ENCODE peak calls at places on chromosomes 7 and 10, in six cellular contexts. S is Peyer's patch; Y is CD8-positive, alpha-beta T cell; Q is mesendoderm; L is Panc1; X is colonic mucosa. O is an unnamed sample. For H3K4me1, the result is how much of the 10 kb centered on the place peaks cover.

GRCh38 chr10:112189465-112189864 is 5.9 kb upstream of the GPAM start:
- DNase-seq in Q (no peak), X (no peak), L (no peak), S (no peak), Y (no peak), O (no peak)

GRCh38 chr10:93422121-93422520 is 60.0 kb downstream of the MYOF start:
- DNase-seq in S (no peak), X (no peak), Q (no peak), L (no peak), Y (no peak), O (no peak)

GRCh38 chr7:155804897-155805825 is 7.1 kb downstream of the SHH start:
- DNase-seq in X (peak), S (peak), Y (peak), Q (peak), L (no peak), O (no peak)

GRCh38 chr10:117792214-117792613 is 249.7 kb downstream of the EMX2 start:
- DNase-seq in Y (no peak), Q (no peak), L (no peak), S (no peak), X (no peak), O (no peak)

GRCh38 chr7:107960306-107960705 is 42.7 kb downstream of the LAMB1 start:
- DNase-seq in L (no peak), Q (no peak), Y (no peak), S (no peak), X (no peak), O (no peak)

GRCh38 chr7:150553163-150553562 is 14.0 kb upstream of the GIMAP4 start:
- DNase-seq in S (no peak), Q (no peak), Y (no peak), X (no peak), L (no peak), O (no peak)

GRCh38 chr10:84076540-84077195 is 62.6 kb upstream of the GHITM start:
- DNase-seq in Y (no peak), Q (peak), S (no peak), L (no peak), X (no peak), O (no peak)

GRCh38 chr7:71750290-71750689 is 618.3 kb downstream of the GALNT17 start:
- DNase-seq in S (no peak), X (no peak), Y (no peak), Q (no peak), L (no peak), O (no peak)

GRCh38 chr7:76368190-76368589 is 9.4 kb upstream of the YWHAG start:
- DNase-seq in L (no peak), S (no peak), Y (no peak), Q (no peak), X (no peak), O (no peak)

GRCh38 chr7:69597278-69598076 is 798 bp upstream of the AUTS2 start:
- DNase-seq in Q (peak), S (peak), Y (peak), X (peak), L (no peak), O (no peak)

GRCh38 chr10:88728107-88728763 is 22.2 kb downstream of the LIPK start:
- DNase-seq in Y (no peak), X (peak), S (no peak), Q (peak), L (no peak), O (no peak)

GRCh38 chr10:105138287-105138854 is 497.3 kb downstream of the SORCS3 start:
- DNase-seq in S (no peak), Y (no peak), Q (no peak), L (no peak), X (no peak), O (no peak)

GRCh38 chr10:77713506-77714280 is 76.1 kb upstream of the KCNMA1 start:
- DNase-seq in L (no peak), Y (no peak), S (no peak), Q (no peak), X (no peak), O (no peak)

GRCh38 chr7:71442492-71443196 is 310.7 kb downstream of the GALNT17 start:
- DNase-seq in L (no peak), S (no peak), X (no peak), Q (no peak), Y (no peak), O (no peak)

GRCh38 chr7:33040803-33041516 is 21.6 kb downstream of the NT5C3A start:
- DNase-seq in S (peak), X (peak), L (no peak), Y (peak), Q (no peak), O (peak)

GRCh38 chr10:122113161-122113944 is 124.4 kb downstream of the TACC2 start:
- DNase-seq in L (no peak), Y (no peak), X (peak), S (no peak), Q (peak), O (peak)

GRCh38 chr7:108660465-108660864 is 90.8 kb downstream of the DNAJB9 start:
- DNase-seq in Y (no peak), Q (peak), S (no peak), X (no peak), L (no peak), O (no peak)

GRCh38 chr7:7159063-7159645 is 23.2 kb upstream of the C1GALT1 start:
- DNase-seq in Q (no peak), X (no peak), Y (no peak), S (no peak), L (no peak), O (peak)
- H3K4me1 ChIP-seq in Q (under half), X (under half), Y (half or more), S (under half), L (under half), O (under half)

GRCh38 chr7:130897515-130898419 is 163.8 kb upstream of the KLF14 start:
- DNase-seq in X (no peak), Q (no peak), L (no peak), Y (no peak), S (peak), O (no peak)
- H3K27ac ChIP-seq in X (peak), Q (no peak), L (peak), Y (no peak), S (peak), O (peak)

GRCh38 chr10:12348341-12348869 is 942 bp upstream of the CAMK1D start:
- DNase-seq in Y (no peak), Q (no peak), L (no peak), X (peak), S (no peak), O (peak)
- H3K4me1 ChIP-seq in Y (under half), Q (under half), L (under half), X (under half), S (under half), O (under half)

DNA sequence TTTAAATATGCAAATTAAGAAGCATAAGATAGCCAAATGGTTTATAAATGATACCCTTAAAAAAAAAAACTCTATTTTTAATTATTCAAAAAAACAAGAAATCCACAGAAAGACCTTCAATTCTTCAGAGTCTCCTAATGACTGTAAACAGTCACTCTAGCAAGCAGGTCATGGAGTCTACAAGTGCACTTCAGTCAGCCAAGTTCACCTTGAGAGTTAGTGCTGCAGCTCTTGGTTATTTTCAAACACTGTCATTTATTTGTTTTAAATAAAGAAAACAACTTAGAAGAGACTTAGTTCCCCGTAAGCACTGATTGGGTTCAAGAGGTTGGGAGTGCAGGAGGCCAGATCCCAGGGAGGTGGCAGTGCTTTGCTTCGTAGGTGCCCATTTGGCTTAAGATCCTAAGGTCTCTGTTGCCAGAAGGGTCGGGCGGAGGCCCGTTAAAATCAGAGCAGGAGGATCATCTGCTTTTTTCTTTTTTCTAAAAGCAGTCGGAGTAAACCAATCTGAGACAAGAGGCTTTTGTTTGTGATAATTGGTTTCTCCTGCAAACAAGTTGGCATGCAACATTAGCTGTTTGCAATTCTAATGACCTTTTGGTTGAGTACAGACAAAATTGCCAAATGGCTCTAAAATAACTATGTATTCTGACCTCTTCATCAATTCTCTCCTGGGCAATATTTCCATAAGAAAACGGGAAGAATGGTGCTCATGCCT is 86.4 kb upstream of the ELMO1 start:
- DNase-seq in S (no peak), X (no peak), Y (no peak), L (no peak), Q (no peak), O (no peak)
- H3K27ac ChIP-seq in S (no peak), X (no peak), Y (no peak), L (no peak), Q (no peak), O (no peak)

DNA sequence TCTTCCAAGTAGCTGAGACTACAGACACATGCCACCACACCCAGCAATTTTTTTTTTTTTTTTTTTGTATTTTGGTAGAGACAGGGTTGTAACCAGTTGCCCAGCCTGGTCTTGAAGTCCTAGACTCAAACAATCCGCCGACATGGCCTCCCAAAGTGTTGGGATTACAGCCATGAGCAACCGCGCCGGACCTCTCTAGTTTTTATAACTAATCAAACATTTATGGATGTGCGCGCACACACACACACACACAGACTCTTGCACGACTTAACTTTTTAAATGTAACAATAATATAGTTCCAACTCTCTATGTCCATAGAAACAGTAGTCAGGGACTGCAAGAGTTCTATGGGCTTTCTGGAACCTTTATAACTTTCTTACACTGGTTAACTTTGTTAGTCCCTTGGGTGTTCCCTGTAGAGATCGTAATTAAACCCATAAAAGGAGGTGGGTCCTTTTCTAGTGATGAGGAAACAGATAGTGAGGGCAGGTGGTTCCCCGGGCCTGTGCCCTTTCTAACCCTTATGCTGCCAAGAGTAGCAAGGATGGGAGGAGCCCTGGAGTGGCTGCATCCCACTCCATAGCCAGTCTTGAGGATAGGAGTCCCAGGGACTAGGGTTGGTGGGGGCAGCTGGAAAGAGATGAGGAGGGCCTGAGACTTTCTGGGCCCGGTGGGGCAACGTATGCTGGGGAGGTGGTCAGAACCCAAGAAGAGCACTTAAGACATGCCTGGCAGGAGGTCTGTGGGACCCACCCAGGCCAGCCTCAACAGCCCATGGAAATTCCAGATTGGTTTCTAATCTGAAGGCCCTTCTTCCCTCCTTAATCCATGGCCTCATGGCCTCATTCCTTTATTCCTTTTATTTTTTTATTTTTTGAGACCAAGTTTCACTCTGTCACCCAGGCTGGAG is 8.6 kb downstream of the MARVELD1 start:
- DNase-seq in Y (no peak), L (no peak), X (peak), S (no peak), Q (no peak), O (peak)
- H3K4me1 ChIP-seq in Y (under half), L (under half), X (under half), S (under half), Q (under half), O (under half)

GRCh38 chr7:24576171-24577052 is 3.2 kb downstream of the PALS2 start:
- DNase-seq in S (no peak), Y (no peak), Q (peak), L (peak), X (peak), O (peak)

GRCh38 chr7:24582171-24582570 is 8.9 kb downstream of the PALS2 start:
- DNase-seq in X (no peak), S (no peak), Y (no peak), Q (no peak), L (no peak), O (no peak)

DNA sequence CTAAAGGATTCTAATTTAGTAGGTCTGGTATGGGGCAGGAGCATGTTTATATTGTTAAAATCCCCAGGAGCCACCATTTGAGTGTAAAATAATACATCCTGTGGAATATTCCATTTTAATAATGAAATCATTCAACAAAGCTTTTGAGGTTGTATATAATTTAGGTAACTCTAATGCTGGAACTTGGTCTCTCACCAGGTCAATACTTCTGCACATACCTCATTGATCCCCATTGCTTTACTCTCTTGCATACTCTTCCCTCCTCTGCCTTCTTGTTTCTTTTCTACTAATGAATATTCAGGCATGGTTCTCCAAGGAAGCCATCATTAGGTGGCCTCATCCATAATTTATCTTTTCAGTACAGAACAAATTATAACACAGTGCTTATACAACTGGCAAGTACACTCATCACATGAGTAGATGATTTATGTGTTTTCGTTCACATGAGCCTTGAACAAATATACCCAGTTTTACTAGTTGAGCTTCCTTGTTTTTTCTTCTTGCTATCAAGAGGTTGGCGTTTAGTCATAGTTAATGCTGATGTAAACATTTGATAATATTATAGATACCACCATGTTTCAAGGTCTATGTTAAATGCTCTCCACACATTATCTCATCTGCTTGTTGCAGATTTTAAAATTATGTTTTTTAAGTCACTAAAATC is 7.2 kb downstream of the PALS2 start:
- DNase-seq in Q (no peak), X (no peak), L (no peak), S (no peak), Y (no peak), O (peak)
- H3K27ac ChIP-seq in Q (no peak), X (no peak), L (no peak), S (peak), Y (no peak), O (no peak)

DNA sequence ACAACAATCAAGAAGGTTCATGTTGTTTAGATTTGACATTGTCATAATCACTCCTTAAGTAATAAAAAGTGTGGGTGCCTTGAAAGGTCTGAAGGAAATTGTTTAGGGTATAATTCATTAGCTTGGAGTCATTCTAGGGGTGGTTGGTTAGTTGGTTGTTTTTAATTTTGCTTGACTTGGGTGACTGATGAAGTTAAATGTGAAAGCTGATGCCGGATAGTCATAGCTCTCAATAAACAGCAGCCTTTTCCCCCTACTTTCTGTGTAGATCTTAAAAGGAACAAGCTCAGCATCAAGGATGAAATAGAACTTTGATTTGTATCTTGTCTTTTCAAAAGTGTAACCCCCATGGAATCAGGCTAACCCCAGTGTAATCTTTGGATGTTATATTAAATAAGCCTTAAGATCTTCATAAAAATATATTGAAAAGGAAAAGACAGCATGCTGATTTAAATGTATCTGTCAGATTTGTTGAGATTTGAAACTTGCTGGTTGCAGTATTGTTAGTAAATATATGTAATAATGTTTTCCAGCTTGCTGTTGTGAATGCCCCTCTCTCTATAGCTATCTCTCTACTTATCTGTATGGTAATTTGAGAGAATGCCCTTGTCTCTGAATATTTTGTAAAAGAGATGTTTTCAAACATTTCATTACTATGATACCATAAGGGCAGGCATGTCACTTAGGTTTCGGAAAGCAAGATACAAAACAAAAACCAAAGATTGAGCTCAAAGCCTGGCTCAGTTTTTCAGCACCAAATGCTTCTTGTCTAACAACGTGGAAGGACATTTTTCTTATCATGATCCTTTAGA is 148.5 kb downstream of the ARID5B start:
- DNase-seq in X (no peak), L (no peak), Q (no peak), S (no peak), Y (no peak), O (no peak)
- H3K4me1 ChIP-seq in X (under half), L (half or more), Q (under half), S (under half), Y (under half), O (under half)

GRCh38 chr10:17538941-17539340 is 78.2 kb downstream of the HACD1 start:
- DNase-seq in X (no peak), Y (no peak), Q (no peak), L (no peak), S (no peak), O (no peak)

GRCh38 chr10:17548162-17548561 is 69.0 kb downstream of the HACD1 start:
- DNase-seq in L (no peak), Q (no peak), S (no peak), Y (no peak), X (no peak), O (no peak)

GRCh38 chr10:17548786-17549185 is 68.4 kb downstream of the HACD1 start:
- DNase-seq in X (no peak), L (no peak), Y (no peak), S (no peak), Q (no peak), O (no peak)

GRCh38 chr10:17547026-17547425 is 70.1 kb downstream of the HACD1 start:
- DNase-seq in Y (no peak), Q (no peak), X (no peak), S (no peak), L (no peak), O (no peak)

GRCh38 chr10:17544465-17544864 is 72.7 kb downstream of the HACD1 start:
- DNase-seq in Q (no peak), Y (no peak), X (no peak), S (no peak), L (no peak), O (no peak)
- H3K27ac ChIP-seq in Q (no peak), Y (no peak), X (no peak), S (no peak), L (no peak), O (no peak)

GRCh38 chr10:132409667-132410028 is 12.6 kb downstream of the PWWP2B start:
- DNase-seq in Q (peak), S (no peak), Y (no peak), L (no peak), X (no peak), O (no peak)
- H3K4me1 ChIP-seq in Q (under half), S (under half), Y (under half), L (half or more), X (under half), O (under half)

O was measured in small intestine.